ENCODE peak calls at places on chromosome 16, in seven cellular contexts. Z, L, Y, R, S, H and K are unnamed samples.
A peak's percentile ranks its signal among the peaks of the same experiment; 100 is the strongest.

GRCh38 chr16:67685388-67686112 is 18.9 kb downstream of the C16orf86 start:
- DNase-seq in Z (no peak), L (no peak), Y (no peak), R (no peak), S (no peak), H (no peak), K (no peak)

GRCh38 chr16:8026450-8026849 is 563.9 kb downstream of the TMEM114 start:
- DNase-seq in Z (no peak), L (peak; percentile 69), Y (no peak), R (no peak), S (peak; percentile 21), H (no peak), K (peak; percentile 3)

GRCh38 chr16:68592466-68593337 is 52.4 kb upstream of the CDH3 start:
- DNase-seq in Z (peak; percentile 19), L (no peak), Y (peak; percentile 21), R (no peak), S (no peak), H (no peak), K (no peak)

GRCh38 chr16:76926042-76926441 is 264.9 kb upstream of the MON1B start:
- DNase-seq in Z (no peak), L (no peak), Y (no peak), R (no peak), S (no peak), H (no peak), K (no peak)

GRCh38 chr16:30756781-30757100 is 5.1 kb downstream of the CFAP119 start:
- DNase-seq in Z (no peak), L (no peak), Y (no peak), R (no peak), S (no peak), H (no peak), K (no peak)

GRCh38 chr16:47493358-47494337 is 32.5 kb downstream of the PHKB start:
- DNase-seq in Z (no peak), L (no peak), Y (no peak), R (no peak), S (no peak), H (peak; percentile 52), K (no peak)

GRCh38 chr16:64019339-64019738 is 1102.5 kb downstream of the CDH11 start:
- DNase-seq in Z (no peak), L (no peak), Y (no peak), R (no peak), S (no peak), H (no peak), K (no peak)

GRCh38 chr16:70706948-70707465 is 21.2 kb upstream of the MTSS2 start:
- DNase-seq in Z (peak; percentile 76), L (no peak), Y (no peak), R (no peak), S (no peak), H (no peak), K (no peak)

GRCh38 chr16:70417661-70418060 is 21.2 kb downstream of the ST3GAL2 start:
- DNase-seq in Z (no peak), L (no peak), Y (no peak), R (no peak), S (no peak), H (no peak), K (no peak)

GRCh38 chr16:27317738-27318398 is 4.1 kb downstream of the IL4R start:
- DNase-seq in Z (no peak), L (no peak), Y (no peak), R (no peak), S (no peak), H (no peak), K (no peak)

GRCh38 chr16:81838794-81839193 is 59.7 kb downstream of the PLCG2 start:
- DNase-seq in Z (peak; percentile 69), L (no peak), Y (no peak), R (peak; percentile 42), S (no peak), H (peak; percentile 57), K (no peak)

GRCh38 chr16:67658849-67659674 is 998 bp downstream of the ACD start:
- DNase-seq in Z (no peak), L (no peak), Y (no peak), R (no peak), S (no peak), H (no peak), K (no peak)

GRCh38 chr16:24728891-24729242 is 584 bp upstream of the TNRC6A start:
- DNase-seq in Z (no peak), L (no peak), Y (no peak), R (no peak), S (no peak), H (no peak), K (no peak)

GRCh38 chr16:67661101-67661661 is 421 bp downstream of the PARD6A start:
- DNase-seq in Z (peak; percentile 61), L (peak; percentile 76), Y (no peak), R (no peak), S (no peak), H (no peak), K (no peak)

GRCh38 chr16:14562691-14563491 is 67.2 kb downstream of the PARN start:
- DNase-seq in Z (no peak), L (no peak), Y (peak; percentile 99), R (no peak), S (no peak), H (no peak), K (no peak)

GRCh38 chr16:78770353-78771091 is 671.1 kb downstream of the WWOX start:
- DNase-seq in Z (no peak), L (peak; percentile 95), Y (peak; percentile 67), R (no peak), S (peak; percentile 86), H (no peak), K (no peak)

GRCh38 chr16:535446-536405 is 8.2 kb downstream of the CAPN15 start:
- DNase-seq in Z (no peak), L (no peak), Y (no peak), R (peak; percentile 54), S (peak; percentile 60), H (no peak), K (no peak)

GRCh38 chr16:84922351-84923135 is 88.8 kb downstream of the ZDHHC7 start:
- DNase-seq in Z (peak; percentile 64), L (no peak), Y (peak; percentile 38), R (no peak), S (peak; percentile 41), H (no peak), K (no peak)

GRCh38 chr16:28098959-28099945 is 35.7 kb upstream of the GSG1L start:
- DNase-seq in Z (no peak), L (no peak), Y (no peak), R (no peak), S (no peak), H (no peak), K (no peak)

GRCh38 chr16:77133706-77134105 is 57.3 kb upstream of the MON1B start:
- DNase-seq in Z (no peak), L (no peak), Y (no peak), R (no peak), S (no peak), H (no peak), K (no peak)

GRCh38 chr16:75203106-75203505 is 3.9 kb downstream of the CTRB2 start:
- DNase-seq in Z (no peak), L (no peak), Y (no peak), R (no peak), S (no peak), H (no peak), K (no peak)

GRCh38 chr16:50591800-50592771 is 43.9 kb downstream of the NKD1 start:
- DNase-seq in Z (no peak), L (no peak), Y (no peak), R (no peak), S (no peak), H (no peak), K (no peak)

DNA sequence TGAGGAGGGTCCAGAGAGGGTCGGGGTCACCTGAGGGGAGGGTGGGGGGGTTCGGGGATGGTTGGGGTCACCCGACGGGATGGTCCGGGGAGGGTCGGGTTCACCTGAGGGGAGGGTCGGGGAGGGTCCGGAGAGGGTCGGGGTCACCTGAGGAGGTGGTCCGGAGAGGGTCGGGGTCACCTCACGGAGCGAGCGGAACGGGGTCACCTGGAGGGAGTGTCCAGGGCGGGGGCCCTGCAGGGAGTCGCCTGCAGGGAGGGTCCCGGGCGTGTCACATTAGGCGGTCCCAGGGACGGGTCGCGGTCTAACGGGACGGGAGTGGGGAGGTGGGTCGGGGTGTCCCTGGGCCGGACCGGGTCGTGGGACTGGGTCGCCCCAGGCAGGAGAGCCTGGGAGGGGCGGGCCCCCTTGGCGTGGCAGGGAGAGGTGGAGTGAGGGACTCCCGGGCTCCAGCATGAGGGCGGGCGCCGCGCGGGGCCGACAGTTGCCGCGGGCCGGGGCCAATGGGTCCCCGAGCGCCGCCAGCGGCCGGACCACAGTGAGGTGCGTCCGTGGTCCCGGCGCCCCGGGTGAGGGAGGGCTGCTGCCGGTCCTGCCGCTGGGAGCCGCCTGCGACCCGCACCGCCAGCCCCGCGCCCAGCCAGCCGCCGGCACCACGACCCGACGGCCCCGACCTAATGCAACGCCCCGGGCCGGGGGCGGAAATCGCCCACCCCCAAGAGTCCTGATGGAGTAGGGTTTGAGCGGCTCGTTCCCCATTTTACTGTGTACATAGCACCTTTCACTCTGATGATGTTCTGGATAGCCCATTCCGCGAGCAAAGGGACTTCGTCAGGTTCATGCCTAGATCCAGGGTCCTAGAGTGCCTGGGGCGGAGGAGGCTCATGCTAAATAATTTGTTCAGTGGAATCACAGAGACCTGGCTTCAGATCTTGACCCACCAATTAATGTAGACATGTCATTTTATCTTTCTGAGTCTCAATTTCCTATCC is 1.2 kb upstream of the ABCA3 start:
- DNase-seq in Z (no peak), L (peak; percentile 59), Y (no peak), R (no peak), S (no peak), H (no peak), K (no peak)
- TF ChIP-seq EZH2 in Z (peak; percentile 64), L (no peak), Y (no peak), R (no peak), S (no peak), H (no peak), K (no peak)

GRCh38 chr16:11497329-11497805 is 89.4 kb downstream of the LITAF start:
- DNase-seq in Z (peak; percentile 84), L (peak; percentile 67), Y (peak; percentile 66), R (peak; percentile 85), S (no peak), H (peak; percentile 37), K (no peak)
- TF ChIP-seq POLR2AphosphoS5 in Z (peak; percentile 34), L (no peak), Y (no peak), R (peak; percentile 71), S (no peak), H (no peak), K (no peak)

DNA sequence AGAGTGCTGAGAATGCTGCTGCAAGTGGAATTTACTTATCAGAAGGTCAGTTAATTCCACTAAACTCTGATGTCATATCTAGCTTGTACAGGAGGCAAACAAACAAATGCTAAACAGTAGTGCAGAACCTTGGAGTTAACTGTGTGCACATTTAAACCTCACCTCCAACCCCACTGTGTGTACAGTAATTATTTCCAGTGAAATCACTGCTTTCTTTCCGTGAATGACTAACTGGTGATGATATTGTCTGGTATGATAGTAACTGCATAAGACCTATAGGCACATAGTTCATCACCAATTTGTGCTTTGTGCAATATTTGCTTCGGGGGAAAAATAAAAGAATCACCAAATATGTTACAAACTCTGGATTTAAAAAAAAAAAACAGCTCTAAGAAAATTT is 492.5 kb upstream of the HSBP1 start:
- DNase-seq in Z (no peak), L (no peak), Y (no peak), R (no peak), S (no peak), H (no peak), K (no peak)
- H3K9ac ChIP-seq in Z (no peak overlapping the region), L (no peak overlapping the region), Y (no peak overlapping the region), R (no peak overlapping the region), S (no peak overlapping the region), H (no peak overlapping the region), K (no peak overlapping the region)

DNA sequence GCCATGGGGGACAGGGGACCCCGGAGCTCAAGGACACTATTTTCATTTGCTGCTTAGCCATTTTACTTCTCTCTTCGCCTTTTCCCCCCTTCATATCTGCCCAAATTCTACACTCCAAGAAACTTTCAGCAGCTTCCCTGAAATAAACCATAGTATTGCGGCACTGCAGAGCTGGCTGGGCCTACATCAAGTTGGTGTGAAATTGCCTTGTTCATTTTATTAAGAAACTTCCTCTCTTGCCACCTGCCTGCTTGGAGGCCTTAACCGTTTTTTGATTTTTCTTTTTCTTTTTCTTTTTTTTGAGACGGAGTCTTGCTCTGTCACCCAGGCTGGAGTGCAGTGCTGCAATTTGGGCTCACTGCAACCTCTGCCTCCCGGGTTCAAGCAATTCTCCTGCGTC is 7.4 kb upstream of the CPNE2 start:
- DNase-seq in Z (no peak), L (no peak), Y (no peak), R (no peak), S (no peak), H (no peak), K (no peak)
- TF ChIP-seq EZH2 in Z (no peak), L (no peak), Y (no peak), R (no peak), S (no peak), H (no peak), K (no peak)